ENCODE peak calls at places on chromosome 17, in four cellular contexts. E is dorsolateral prefrontal cortex, Q is GM20000, K is HFFc6. X is an unnamed sample.

GRCh38 chr17:47704116-47704515 is 10.2 kb downstream of the TBKBP1 start:
- DNase-seq in K (no peak), E (peak; percentile 29), Q (peak; percentile 49), X (peak; percentile 29)

GRCh38 chr17:68377771-68378201 is 79.5 kb downstream of the WIPI1 start:
- DNase-seq in K (peak; percentile 10), E (no peak), Q (no peak), X (no peak)

GRCh38 chr17:55959756-55960155 is 193.5 kb upstream of the ANKFN1 start:
- DNase-seq in Q (no peak), K (no peak), E (no peak), X (no peak)

GRCh38 chr17:43146649-43147048 is 21.5 kb upstream of the BRCA1 start:
- DNase-seq in E (no peak), K (no peak), Q (no peak), X (no peak)

GRCh38 chr17:7293131-7293557 is 1.3 kb downstream of the YBX2 start:
- DNase-seq in Q (peak; percentile 28), K (no peak), E (no peak), X (no peak)

GRCh38 chr17:48915459-48916282 is 7.5 kb downstream of the UBE2Z start:
- DNase-seq in E (no peak), Q (peak; percentile 70), K (peak; percentile 86), X (peak; percentile 11)

GRCh38 chr17:49989518-49989880 is 5.5 kb downstream of the DLX3 start:
- DNase-seq in E (no peak), Q (no peak), K (no peak), X (no peak)

GRCh38 chr17:72863511-72864175 is 228.8 kb downstream of the SLC39A11 start:
- DNase-seq in K (no peak), E (no peak), Q (peak; percentile 25), X (no peak)

GRCh38 chr17:48012151-48012520 is 25.5 kb downstream of the COPZ2 start:
- DNase-seq in E (peak; percentile 59), K (no peak), Q (peak; percentile 88), X (peak; percentile 59)

GRCh38 chr17:82596837-82597672 is 51.2 kb downstream of the WDR45B start:
- DNase-seq in Q (no peak), E (peak; percentile 6), K (no peak), X (no peak)

GRCh38 chr17:82507631-82508175 is 11.8 kb upstream of the FOXK2 start:
- DNase-seq in K (no peak), Q (no peak), E (no peak), X (no peak)

GRCh38 chr17:76139261-76139752 is 1.7 kb downstream of the FOXJ1 start:
- DNase-seq in Q (peak; percentile 44), E (no peak), K (no peak), X (no peak)

GRCh38 chr17:79324219-79324618 is 249.6 kb downstream of the ENGASE start:
- DNase-seq in K (no peak), E (no peak), Q (no peak), X (no peak)

GRCh38 chr17:41140360-41141132 is at the start of gene KRTAP4-6:
- DNase-seq in Q (no peak), K (peak; percentile 88), E (no peak), X (no peak)

GRCh38 chr17:19724501-19725420 is 8.4 kb upstream of the SLC47A2 start:
- DNase-seq in Q (no peak), E (no peak), K (no peak), X (peak; percentile 77)

GRCh38 chr17:74042744-74043486 is 160.6 kb upstream of the RPL38 start:
- DNase-seq in E (peak; percentile 81), K (peak; percentile 50), Q (no peak), X (no peak)

GRCh38 chr17:79923974-79924638 is 84.9 kb upstream of the CBX4 start:
- DNase-seq in E (no peak), Q (peak; percentile 72), K (no peak), X (peak; percentile 82)

GRCh38 chr17:50328926-50329325 is 17.0 kb upstream of the XYLT2 start:
- DNase-seq in E (no peak), K (no peak), Q (no peak), X (no peak)

GRCh38 chr17:48970224-48970623 is 1.8 kb upstream of the GIP start:
- DNase-seq in E (no peak), Q (no peak), K (no peak), X (no peak)

GRCh38 chr17:41975099-41976083 is 8.8 kb downstream of the CNP start:
- DNase-seq in Q (no peak), E (peak; percentile 86), K (peak; percentile 27), X (no peak)

GRCh38 chr17:74859439-74860228 is at the start of gene GRIN2C:
- DNase-seq in Q (peak; percentile 79), K (no peak), E (no peak), X (no peak)

GRCh38 chr17:58527306-58527705 is 12.9 kb upstream of the MTMR4 start:
- DNase-seq in K (no peak), E (no peak), Q (no peak), X (no peak)
- TF ChIP-seq CTCF in K (peak; percentile 58), E (peak; percentile 41), Q (no peak), X (no peak)

GRCh38 chr17:18139949-18140348 is 31.4 kb downstream of the MYO15A start:
- DNase-seq in E (no peak), Q (no peak), K (peak; percentile 15), X (no peak)
- TF ChIP-seq CTCF in E (no peak), Q (peak; percentile 25), K (peak; percentile 62), X (no peak)

GRCh38 chr17:67223924-67224323 is 21.1 kb downstream of the HELZ start:
- DNase-seq in K (no peak), E (no peak), Q (no peak), X (no peak)
- TF ChIP-seq CTCF in K (no peak), E (no peak), Q (no peak), X (no peak)

GRCh38 chr17:78130439-78131101 is at the start of gene TMC8:
- DNase-seq in E (no peak), K (no peak), Q (peak; percentile 80), X (peak; percentile 72)

GRCh38 chr17:78131172-78132085 is 858 bp downstream of the TMC8 start:
- DNase-seq in E (no peak), K (no peak), Q (peak; percentile 60), X (peak; percentile 32)

GRCh38 chr17:78132767-78133178 is 2.2 kb downstream of the TMC8 start:
- DNase-seq in E (no peak), K (no peak), Q (no peak), X (no peak)

GRCh38 chr17:78133179-78133951 is 2.8 kb downstream of the TMC8 start:
- DNase-seq in K (no peak), E (no peak), Q (no peak), X (no peak)

GRCh38 chr17:78132086-78132676 is 1.6 kb downstream of the TMC8 start:
- DNase-seq in E (no peak), Q (peak; percentile 76), K (no peak), X (peak; percentile 83)
- TF ChIP-seq CTCF in E (no peak), Q (no peak), K (no peak), X (no peak)